ENCODE peak calls at places on chromosomes 2 and 18, in eight cellular contexts. W is right atrium auricular region, S is heart left ventricle, J is right lobe of liver, C is A673, F is cardiac muscle cell, H is fibroblast of lung, M is suprapubic skin. X is an unnamed sample. For H3K4me1, the result is how much of the 10 kb centered on the place peaks cover.

GRCh38 chr2:142290931-142291330 is 160.1 kb upstream of the LRP1B start:
- DNase-seq in H (peak), F (no peak), M (no peak), C (no peak), W (no peak), S (no peak), J (no peak), X (no peak)

GRCh38 chr2:233092446-233093438 is 32.6 kb downstream of the INPP5D start:
- DNase-seq in J (peak), H (no peak), C (no peak), M (peak), S (no peak), W (no peak), F (no peak), X (no peak)

GRCh38 chr2:118065927-118066326 is 22.3 kb upstream of the INSIG2 start:
- DNase-seq in F (no peak), C (no peak), H (no peak), M (no peak), W (no peak), J (no peak), S (no peak), X (no peak)

GRCh38 chr18:59961086-59961485 is 61.3 kb downstream of the PMAIP1 start:
- DNase-seq in W (no peak), S (no peak), J (no peak), F (no peak), H (no peak), C (no peak), M (no peak), X (peak)

GRCh38 chr2:169129703-169130243 is 60.4 kb downstream of the DHRS9 start:
- DNase-seq in J (no peak), F (no peak), C (no peak), W (no peak), M (no peak), H (no peak), S (no peak), X (no peak)

GRCh38 chr2:111657351-111657975 is 226.5 kb downstream of the ANAPC1 start:
- DNase-seq in M (no peak), F (no peak), J (peak), W (no peak), C (no peak), S (no peak), H (no peak), X (no peak)

GRCh38 chr2:65402780-65403528 is 29.4 kb downstream of the SPRED2 start:
- DNase-seq in J (no peak), M (no peak), C (no peak), W (no peak), S (no peak), H (peak), F (no peak), X (no peak)

GRCh38 chr2:133655565-133656113 is 87.4 kb upstream of the NCKAP5 start:
- DNase-seq in M (no peak), W (no peak), C (no peak), S (no peak), H (no peak), J (no peak), F (no peak), X (no peak)

GRCh38 chr2:31199206-31199605 is 18.1 kb downstream of the CAPN14 start:
- DNase-seq in H (no peak), J (no peak), F (no peak), C (no peak), W (peak), M (no peak), S (no peak), X (no peak)

GRCh38 chr18:79064228-79064627 is 5.0 kb upstream of the ATP9B start:
- DNase-seq in S (no peak), C (no peak), F (no peak), W (no peak), J (no peak), M (no peak), H (no peak), X (no peak)

GRCh38 chr2:36951574-36951973 is 14.8 kb downstream of the STRN start:
- DNase-seq in W (no peak), H (peak), J (no peak), M (no peak), S (no peak), C (peak), F (no peak), X (no peak)

DNA sequence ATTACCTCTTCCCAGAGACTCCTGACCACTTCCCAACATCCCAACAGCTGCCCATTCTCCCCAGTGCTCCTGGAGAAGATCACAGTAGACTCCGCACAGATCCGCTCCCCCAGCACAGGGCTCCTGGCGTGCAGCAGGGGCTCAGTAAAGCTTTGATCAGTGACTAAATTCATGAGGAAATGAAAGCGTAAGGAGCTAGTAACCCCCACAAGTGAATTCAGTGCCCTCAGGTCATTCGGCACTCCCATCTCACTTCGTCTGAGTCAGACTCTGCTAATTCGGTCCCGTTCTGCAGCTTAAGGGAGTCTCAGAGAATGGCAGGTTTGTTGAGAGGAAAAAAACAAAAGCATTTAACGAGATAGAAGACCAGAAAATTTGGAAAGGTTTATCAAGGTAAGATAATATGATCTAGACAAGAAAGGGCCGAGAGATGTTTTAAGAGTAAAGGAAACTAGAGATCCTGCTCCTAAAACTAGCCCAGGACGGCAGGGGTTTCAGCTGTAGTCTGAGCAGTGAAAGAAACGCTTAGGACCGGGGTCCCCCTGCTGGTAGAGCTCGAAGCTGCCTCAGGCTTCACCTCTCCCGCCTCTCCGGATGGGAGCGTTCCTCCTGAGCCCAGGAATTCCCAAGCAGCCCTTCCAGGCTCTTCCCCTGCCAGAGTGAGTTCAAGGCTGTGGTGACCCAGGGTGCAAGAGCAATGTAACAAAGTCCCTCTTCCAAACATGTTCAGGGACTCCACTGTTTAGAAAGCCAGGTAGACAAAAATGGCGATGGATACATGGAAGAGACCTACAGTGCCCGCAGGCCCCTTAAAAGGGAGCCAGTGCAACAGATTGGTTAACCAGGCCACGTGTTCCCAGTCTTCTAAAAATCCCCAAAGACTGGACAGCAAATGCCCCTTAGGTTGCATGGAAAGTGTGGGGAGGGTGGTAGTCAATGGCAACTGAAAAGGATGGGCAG is 127.3 kb downstream of the DNER start:
- DNase-seq in J (peak), M (peak), H (peak), W (peak), C (peak), F (peak), S (peak), X (peak)
- TF ChIP-seq CTCF in J (peak), M (peak), H (peak), W (peak), C (peak), F (peak), S (peak), X (peak)

GRCh38 chr2:73383036-73383435 is 2.6 kb upstream of the ALMS1 start:
- DNase-seq in S (no peak), M (no peak), F (no peak), C (no peak), W (no peak), J (no peak), H (no peak), X (no peak)
- H3K4me3 ChIP-seq in S (no peak), M (no peak), F (no peak), C (no peak), W (no peak), J (no peak), H (no peak), X (no peak)

GRCh38 chr18:36127866-36128845 is 984 bp downstream of the SLC39A6 start:
- DNase-seq in F (peak), S (peak), J (no peak), W (no peak), H (peak), M (no peak), C (peak), X (no peak)

GRCh38 chr18:36120297-36120696 is 8.8 kb downstream of the SLC39A6 start:
- DNase-seq in F (no peak), C (no peak), J (no peak), H (no peak), M (no peak), W (no peak), S (no peak), X (no peak)

GRCh38 chr18:36126668-36127067 is 2.5 kb downstream of the SLC39A6 start:
- DNase-seq in M (no peak), W (no peak), S (no peak), H (no peak), C (no peak), F (no peak), J (no peak), X (no peak)

GRCh38 chr18:36128907-36129299 is 237 bp downstream of the SLC39A6 start:
- DNase-seq in S (no peak), J (no peak), W (peak), C (no peak), M (peak), H (no peak), F (no peak), X (no peak)

GRCh38 chr18:36124841-36125240 is 4.3 kb downstream of the SLC39A6 start:
- DNase-seq in W (no peak), J (no peak), S (no peak), M (no peak), C (no peak), F (no peak), H (no peak), X (no peak)
- H3K4me1 ChIP-seq in W (under half), J (under half), S (under half), M (under half), C (under half), F (under half), H (under half), X (under half)

DNA sequence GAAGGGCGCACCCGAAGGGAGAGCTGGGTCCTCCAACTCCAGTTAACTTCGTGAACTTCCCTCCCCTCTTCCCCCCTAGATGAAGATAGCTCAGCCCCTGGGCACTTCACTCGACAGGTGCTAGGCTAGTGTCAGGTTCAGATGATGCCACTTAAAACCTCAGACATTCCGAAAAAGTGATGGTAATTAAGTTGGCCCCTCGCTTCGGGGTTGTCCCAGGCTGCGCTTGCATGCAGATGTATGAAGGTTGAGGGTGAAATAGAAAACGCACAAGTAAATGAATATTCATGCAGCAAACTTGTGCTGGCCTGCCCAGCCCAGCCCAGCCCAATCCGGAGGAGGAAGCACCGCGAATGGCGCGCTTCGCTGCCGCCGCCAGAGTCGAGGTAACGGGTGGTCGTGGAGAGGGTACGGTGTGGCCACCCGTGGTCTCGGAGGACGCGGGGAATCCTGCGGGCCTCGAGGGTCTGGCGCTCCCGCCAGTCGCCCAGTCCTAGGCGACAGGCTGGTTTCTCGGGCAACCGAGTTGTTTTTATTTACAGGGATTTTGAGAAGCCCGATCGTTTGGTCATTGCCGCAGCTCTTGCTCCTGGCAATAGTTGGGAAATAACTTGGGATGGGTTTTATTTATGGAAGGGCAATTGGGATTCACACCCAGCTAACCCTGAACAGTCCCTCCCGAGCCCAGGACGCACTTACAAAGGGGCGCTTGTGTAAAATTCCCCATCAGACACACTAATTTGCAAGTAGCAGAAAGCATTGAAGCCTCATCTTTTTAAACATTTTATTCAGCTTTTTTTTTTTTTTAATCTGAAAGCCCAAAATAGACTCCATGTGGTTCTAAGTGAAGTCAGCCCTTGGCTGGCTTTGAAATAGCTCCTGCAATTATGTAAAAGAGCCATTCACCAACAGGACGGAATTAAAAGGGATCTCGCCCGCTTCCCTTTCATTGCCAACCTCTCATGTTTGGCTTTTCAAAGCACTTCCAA is 3.3 kb upstream of the GBX2 start:
- DNase-seq in M (no peak), J (no peak), W (no peak), S (no peak), F (no peak), H (no peak), C (peak), X (no peak)
- TF ChIP-seq CTCF in M (no peak), J (no peak), W (no peak), S (no peak), F (no peak), H (no peak), C (no peak), X (no peak)

DNA sequence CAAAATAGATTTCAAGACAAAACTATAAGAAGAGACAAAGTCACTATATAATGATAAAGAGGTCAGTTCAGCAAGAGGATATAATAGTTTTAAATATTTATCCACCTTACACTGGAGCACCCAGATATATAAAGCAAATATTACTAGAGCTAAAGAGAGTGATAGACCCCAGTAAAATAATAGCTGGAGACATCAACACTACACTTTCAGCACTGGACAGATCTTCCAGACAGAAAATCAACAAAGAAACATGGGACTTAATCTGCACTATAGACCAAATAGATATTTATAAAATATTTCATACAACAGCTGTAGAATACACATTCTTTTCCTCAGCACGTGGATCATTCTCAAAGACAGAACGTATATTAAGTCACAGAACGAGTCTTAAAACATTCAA is 86.6 kb downstream of the ATP8B1 start:
- DNase-seq in F (no peak), W (no peak), M (no peak), C (no peak), H (no peak), J (no peak), S (no peak), X (no peak)
- H3K4me3 ChIP-seq in F (no peak), W (no peak), M (no peak), C (no peak), H (no peak), J (no peak), S (no peak), X (no peak)

GRCh38 chr2:96872591-96873349 is 2.9 kb upstream of the SEMA4C start:
- DNase-seq in M (no peak), C (no peak), J (no peak), F (peak), S (no peak), H (peak), W (no peak), X (no peak)
- H3K4me1 ChIP-seq in M (half or more), C (under half), J (under half), F (under half), S (half or more), H (under half), W (under half), X (under half)

GRCh38 chr2:181054843-181055242 is 74.4 kb downstream of the UBE2E3 start:
- DNase-seq in J (no peak), F (no peak), M (no peak), H (no peak), S (no peak), C (no peak), W (no peak), X (no peak)
- TF ChIP-seq CTCF in J (no peak), F (no peak), M (no peak), H (no peak), S (no peak), C (no peak), W (no peak), X (no peak)

GRCh38 chr2:174035981-174036742 is 71.0 kb upstream of the SP3 start:
- DNase-seq in C (no peak), S (no peak), F (no peak), H (peak), J (no peak), W (peak), M (no peak), X (no peak)
- H3K4me3 ChIP-seq in C (no peak), S (peak), F (no peak), H (no peak), J (no peak), W (no peak), M (no peak), X (no peak)

DNA sequence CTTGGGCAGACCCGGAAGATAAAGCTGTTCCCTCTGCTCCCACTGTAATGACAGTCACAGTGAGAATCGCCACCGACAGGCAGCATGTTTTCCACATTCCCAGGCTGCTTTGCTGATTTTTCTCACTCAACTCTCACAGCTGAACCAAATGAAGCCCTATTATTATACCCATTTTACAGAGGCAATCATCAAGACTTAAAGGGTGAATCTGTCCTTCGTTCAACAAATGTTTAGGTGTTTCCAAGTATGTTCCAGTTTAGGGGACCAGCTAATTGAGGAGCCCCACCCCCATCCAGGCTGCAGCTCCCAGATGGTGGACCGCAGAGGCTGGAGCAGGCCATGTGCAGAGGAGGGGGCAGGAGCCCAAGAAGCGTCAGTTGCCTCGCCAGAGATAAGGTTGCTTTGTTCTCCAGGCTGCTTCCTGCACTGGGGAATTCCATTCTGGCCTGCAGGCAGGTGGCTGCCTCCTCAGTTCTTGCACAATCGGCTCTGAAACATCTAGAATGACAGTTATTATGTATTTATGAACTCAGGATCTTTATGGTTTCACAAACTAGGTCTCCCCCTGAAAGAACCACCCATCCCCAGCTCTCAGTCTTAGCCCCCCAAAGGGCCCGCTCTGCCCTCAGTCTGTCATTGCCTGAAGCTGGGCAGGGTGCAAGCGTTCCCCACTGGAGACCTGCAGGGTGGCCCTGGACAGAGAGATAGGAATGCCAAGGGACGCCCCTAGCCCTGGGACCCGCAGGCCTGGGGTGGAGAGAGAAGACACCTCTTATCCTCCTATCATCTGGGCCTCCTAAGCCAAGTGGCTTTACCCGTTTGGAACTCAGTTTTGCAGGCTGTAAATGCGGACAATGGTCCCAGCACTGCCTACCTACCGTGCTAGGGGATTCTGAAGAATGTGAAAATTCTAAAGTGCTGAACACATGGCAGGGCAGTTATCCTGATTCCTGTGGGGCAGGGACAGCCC is 49.1 kb upstream of the MYCN start:
- DNase-seq in J (no peak), F (peak), H (peak), C (no peak), M (no peak), S (no peak), W (no peak), X (no peak)
- H3K4me1 ChIP-seq in J (under half), F (under half), H (under half), C (under half), M (under half), S (under half), W (under half), X (under half)

X was measured in mucosa of descending colon.